ENCODE peak calls at places on chromosomes 16 and 17, in eight cellular contexts. A, Y, E, H, S, J, X and T are unnamed samples.

GRCh38 chr17:9151091-9151490 is 129.8 kb downstream of the NTN1 start:
- DNase-seq in A (no peak), Y (no peak), E (peak; percentile 88), H (no peak), S (no peak), J (no peak), X (no peak), T (no peak)

GRCh38 chr17:56125830-56126819 is 27.1 kb upstream of the ANKFN1 start:
- DNase-seq in A (peak; percentile 36), Y (no peak), E (peak; percentile 66), H (no peak), S (peak; percentile 60), J (peak; percentile 75), X (no peak), T (no peak)

GRCh38 chr16:21185659-21186325 is 25.6 kb downstream of the ZP2 start:
- DNase-seq in A (no peak), Y (no peak), E (no peak), H (no peak), S (no peak), J (no peak), X (no peak), T (no peak)

GRCh38 chr16:12358898-12359297 is 382.4 kb downstream of the SNX29 start:
- DNase-seq in A (no peak), Y (no peak), E (no peak), H (no peak), S (no peak), J (no peak), X (no peak), T (no peak)

GRCh38 chr17:79219208-79219935 is 144.7 kb downstream of the ENGASE start:
- DNase-seq in A (no peak), Y (peak; percentile 42), E (no peak), H (no peak), S (no peak), J (no peak), X (no peak), T (no peak)

GRCh38 chr16:11435576-11435975 is 90.3 kb downstream of the RMI2 start:
- DNase-seq in A (no peak), Y (no peak), E (no peak), H (no peak), S (no peak), J (no peak), X (no peak), T (no peak)

GRCh38 chr16:27334874-27335273 is 21.1 kb downstream of the IL4R start:
- DNase-seq in A (no peak), Y (no peak), E (no peak), H (no peak), S (no peak), J (no peak), X (no peak), T (no peak)

GRCh38 chr16:1108299-1109252 is 12.5 kb upstream of the C1QTNF8 start:
- DNase-seq in A (peak; percentile 9), Y (no peak), E (no peak), H (peak; percentile 48), S (no peak), J (peak; percentile 78), X (peak; percentile 89), T (no peak)

GRCh38 chr17:49512296-49513043 is 17.4 kb downstream of the NGFR start:
- DNase-seq in A (no peak), Y (no peak), E (peak; percentile 76), H (peak; percentile 7), S (no peak), J (no peak), X (no peak), T (no peak)

GRCh38 chr17:78759969-78760352 is 22.1 kb downstream of the CYTH1 start:
- DNase-seq in A (no peak), Y (no peak), E (no peak), H (no peak), S (no peak), J (no peak), X (no peak), T (no peak)

GRCh38 chr16:10897134-10897533 is 20.1 kb downstream of the CIITA start:
- DNase-seq in A (no peak), Y (no peak), E (no peak), H (no peak), S (no peak), J (no peak), X (no peak), T (no peak)

GRCh38 chr16:57720142-57720575 is 15.4 kb upstream of the KATNB1 start:
- DNase-seq in A (no peak), Y (no peak), E (peak; percentile 80), H (peak; percentile 50), S (peak; percentile 83), J (peak; percentile 39), X (no peak), T (peak; percentile 45)

GRCh38 chr17:56725144-56725543 is 108.6 kb downstream of the C17orf67 start:
- DNase-seq in A (no peak), Y (no peak), E (no peak), H (no peak), S (no peak), J (no peak), X (no peak), T (no peak)

GRCh38 chr16:31093132-31093703 is 1.4 kb downstream of the VKORC1 start:
- DNase-seq in A (no peak), Y (no peak), E (peak; percentile 91), H (no peak), S (no peak), J (peak; percentile 36), X (no peak), T (no peak)

GRCh38 chr16:50302472-50303005 is 36.2 kb downstream of the ADCY7 start:
- DNase-seq in A (no peak), Y (no peak), E (peak; percentile 42), H (no peak), S (no peak), J (no peak), X (peak; percentile 40), T (no peak)

GRCh38 chr16:88730632-88731607 is 24.6 kb downstream of the CTU2 start:
- DNase-seq in A (no peak), Y (no peak), E (no peak), H (no peak), S (no peak), J (no peak), X (no peak), T (no peak)

GRCh38 chr17:67452681-67453554 is 75.8 kb downstream of the PITPNC1 start:
- DNase-seq in A (no peak), Y (no peak), E (no peak), H (no peak), S (no peak), J (no peak), X (no peak), T (no peak)

GRCh38 chr17:77899494-77899893 is 59.0 kb upstream of the TNRC6C start:
- DNase-seq in A (no peak), Y (no peak), E (no peak), H (no peak), S (no peak), J (no peak), X (no peak), T (no peak)